ENCODE peak calls at places on chromosomes 6 and 20, in four cellular contexts. One of them, this sample, is unnamed.

GRCh38 chr6:169950558-169950957 is 199.1 kb downstream of the ERMARD start:
- DNase-seq in GM12878: no peak
- DNase-seq in K562: no peak
- DNase-seq in HepG2: no peak
- DNase-seq in this sample: no peak

GRCh38 chr6:149334682-149335160 is 17.2 kb downstream of the TAB2 start:
- DNase-seq in HepG2: no peak
- DNase-seq in GM12878: no peak
- DNase-seq in K562: no peak
- DNase-seq in this sample: peak

GRCh38 chr6:19415605-19416326 is 421.4 kb upstream of the ID4 start:
- DNase-seq in GM12878: no peak
- DNase-seq in HepG2: no peak
- DNase-seq in K562: no peak
- DNase-seq in this sample: no peak

GRCh38 chr6:33144373-33144772 is 47.9 kb downstream of the COL11A2 start:
- DNase-seq in GM12878: no peak
- DNase-seq in HepG2: no peak
- DNase-seq in K562: no peak
- DNase-seq in this sample: no peak

GRCh38 chr6:69732045-69732444 is 64.8 kb downstream of the LMBRD1 start:
- DNase-seq in HepG2: no peak
- DNase-seq in GM12878: no peak
- DNase-seq in K562: no peak
- DNase-seq in this sample: no peak

GRCh38 chr6:79868098-79868722 is 79.1 kb downstream of the ELOVL4 start:
- DNase-seq in K562: peak
- DNase-seq in GM12878: peak
- DNase-seq in HepG2: peak
- DNase-seq in this sample: peak

GRCh38 chr20:4068708-4069107 is 53.4 kb upstream of the RNF24 start:
- DNase-seq in HepG2: no peak
- DNase-seq in GM12878: no peak
- DNase-seq in K562: peak
- DNase-seq in this sample: no peak

GRCh38 chr6:169848946-169849345 is 97.5 kb downstream of the ERMARD start:
- DNase-seq in HepG2: no peak
- DNase-seq in GM12878: no peak
- DNase-seq in K562: no peak
- DNase-seq in this sample: no peak

GRCh38 chr6:95232477-95232876 is 344.9 kb upstream of the MANEA start:
- DNase-seq in K562: no peak
- DNase-seq in HepG2: no peak
- DNase-seq in GM12878: no peak
- DNase-seq in this sample: no peak

GRCh38 chr6:41059569-41059968 is 6.6 kb downstream of the APOBEC2 start:
- DNase-seq in GM12878: no peak
- DNase-seq in K562: no peak
- DNase-seq in HepG2: no peak
- DNase-seq in this sample: no peak

GRCh38 chr20:49446808-49447207 is 35.7 kb downstream of the KCNB1 start:
- DNase-seq in GM12878: no peak
- DNase-seq in K562: no peak
- DNase-seq in HepG2: no peak
- DNase-seq in this sample: peak

GRCh38 chr6:30447237-30447636 is 42.1 kb upstream of the HLA-E start:
- DNase-seq in HepG2: peak
- DNase-seq in GM12878: no peak
- DNase-seq in K562: no peak
- DNase-seq in this sample: peak

GRCh38 chr6:87918461-87918941 is 129.1 kb upstream of the SPACA1 start:
- DNase-seq in K562: no peak
- DNase-seq in GM12878: no peak
- DNase-seq in HepG2: no peak
- DNase-seq in this sample: peak

GRCh38 chr6:40395066-40395697 is 192.0 kb downstream of the LRFN2 start:
- DNase-seq in K562: no peak
- DNase-seq in HepG2: no peak
- DNase-seq in GM12878: no peak
- DNase-seq in this sample: no peak

GRCh38 chr6:55281215-55281614 is 46.1 kb upstream of the GFRAL start:
- DNase-seq in K562: no peak
- DNase-seq in GM12878: no peak
- DNase-seq in HepG2: no peak
- DNase-seq in this sample: no peak

GRCh38 chr6:55277628-55278003 is 49.7 kb upstream of the GFRAL start:
- DNase-seq in HepG2: no peak
- DNase-seq in GM12878: no peak
- DNase-seq in K562: no peak
- DNase-seq in this sample: peak

GRCh38 chr6:55282145-55282544 is 45.1 kb upstream of the GFRAL start:
- DNase-seq in HepG2: no peak
- DNase-seq in GM12878: no peak
- DNase-seq in K562: no peak
- DNase-seq in this sample: peak

DNA sequence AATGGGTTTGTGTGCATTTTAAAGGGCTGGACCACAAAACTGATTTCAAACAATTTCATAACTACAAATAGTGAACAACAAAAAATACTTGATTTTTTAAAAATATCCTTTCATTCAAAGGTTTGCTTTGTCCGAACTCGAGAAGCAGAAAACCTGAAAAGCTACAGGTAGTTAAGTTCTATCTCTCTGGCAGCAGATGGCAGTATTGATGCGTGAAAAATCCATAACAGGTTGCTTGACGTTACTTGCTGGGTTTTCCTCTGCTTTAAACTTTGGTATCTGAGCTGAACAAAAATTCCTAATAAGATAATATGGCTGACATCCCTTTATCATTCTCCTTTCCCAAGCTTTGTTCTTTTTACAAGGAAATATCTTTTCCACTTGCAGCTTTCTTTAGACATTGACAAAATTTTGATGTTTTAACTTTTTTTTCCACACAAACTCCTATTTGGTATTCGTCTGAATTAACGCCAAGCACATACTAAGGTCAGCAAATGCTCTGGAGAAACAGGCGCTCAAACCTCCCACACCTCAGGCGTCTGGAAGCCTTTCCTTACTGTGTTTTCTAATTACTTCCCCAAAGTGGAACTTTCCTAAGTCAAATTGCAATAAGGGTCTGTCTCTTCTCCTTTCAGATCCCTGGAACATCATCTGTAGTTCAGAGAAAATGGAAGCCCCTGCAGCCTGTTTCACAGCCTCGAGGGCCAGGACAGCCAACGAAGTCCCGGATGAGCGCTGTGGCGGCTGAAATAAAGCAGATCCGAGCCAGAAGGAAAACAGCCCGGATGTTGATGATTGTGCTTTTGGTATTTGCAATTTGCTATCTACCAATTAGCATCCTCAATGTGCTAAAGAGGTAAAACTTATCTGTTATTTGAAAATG is 50.3 kb upstream of the GFRAL start:
- DNase-seq in K562: peak
- DNase-seq in HepG2: peak
- DNase-seq in GM12878: no peak
- DNase-seq in this sample: peak
- TF ChIP-seq CTCF in K562: no peak
- TF ChIP-seq CTCF in HepG2: peak
- TF ChIP-seq CTCF in GM12878: peak
- TF ChIP-seq CTCF in this sample: peak

GRCh38 chr6:142886431-142887170 is 58.4 kb downstream of the HIVEP2 start:
- DNase-seq in HepG2: peak
- DNase-seq in K562: no peak
- DNase-seq in GM12878: peak
- DNase-seq in this sample: peak
- TF ChIP-seq CREB1 in HepG2: no peak
- TF ChIP-seq CREB1 in K562: no peak
- TF ChIP-seq CREB1 in GM12878: peak
- TF ChIP-seq CREB1 in this sample: no peak

GRCh38 chr6:99822741-99823512 is 171.1 kb downstream of the MCHR2 start:
- DNase-seq in GM12878: no peak
- DNase-seq in HepG2: peak
- DNase-seq in K562: peak
- DNase-seq in this sample: peak
- TF ChIP-seq REST in GM12878: no peak
- TF ChIP-seq REST in HepG2: no peak
- TF ChIP-seq REST in K562: no peak
- TF ChIP-seq REST in this sample: no peak

DNA sequence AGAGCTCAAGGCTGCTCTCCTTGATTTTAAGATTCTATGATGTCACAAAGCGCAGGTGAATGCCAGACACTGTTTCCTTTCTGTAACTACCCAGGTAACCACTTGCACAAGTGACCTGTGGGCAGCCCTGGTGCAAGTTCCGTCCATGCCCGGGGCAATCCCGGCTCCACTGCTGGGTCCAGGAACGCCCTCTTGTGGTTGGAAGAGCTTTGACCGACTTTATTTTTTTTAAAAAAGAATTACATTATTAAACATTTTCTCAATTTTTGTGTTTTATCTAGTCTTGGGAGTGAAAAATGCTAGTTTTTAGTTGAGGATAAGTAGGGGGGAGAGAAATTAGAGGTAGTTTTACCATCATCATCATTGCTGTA is 695.2 kb downstream of the QKI start:
- DNase-seq in K562: peak
- DNase-seq in HepG2: no peak
- DNase-seq in GM12878: no peak
- DNase-seq in this sample: peak
- TF ChIP-seq CTCF in K562: peak
- TF ChIP-seq CTCF in HepG2: peak
- TF ChIP-seq CTCF in GM12878: peak
- TF ChIP-seq CTCF in this sample: peak

GRCh38 chr6:131177996-131178395 is 42.7 kb downstream of the AKAP7 start:
- DNase-seq in HepG2: no peak
- DNase-seq in GM12878: no peak
- DNase-seq in K562: no peak
- DNase-seq in this sample: no peak

GRCh38 chr6:131183427-131184095 is 48.3 kb downstream of the AKAP7 start:
- DNase-seq in K562: no peak
- DNase-seq in HepG2: no peak
- DNase-seq in GM12878: no peak
- DNase-seq in this sample: peak

DNA sequence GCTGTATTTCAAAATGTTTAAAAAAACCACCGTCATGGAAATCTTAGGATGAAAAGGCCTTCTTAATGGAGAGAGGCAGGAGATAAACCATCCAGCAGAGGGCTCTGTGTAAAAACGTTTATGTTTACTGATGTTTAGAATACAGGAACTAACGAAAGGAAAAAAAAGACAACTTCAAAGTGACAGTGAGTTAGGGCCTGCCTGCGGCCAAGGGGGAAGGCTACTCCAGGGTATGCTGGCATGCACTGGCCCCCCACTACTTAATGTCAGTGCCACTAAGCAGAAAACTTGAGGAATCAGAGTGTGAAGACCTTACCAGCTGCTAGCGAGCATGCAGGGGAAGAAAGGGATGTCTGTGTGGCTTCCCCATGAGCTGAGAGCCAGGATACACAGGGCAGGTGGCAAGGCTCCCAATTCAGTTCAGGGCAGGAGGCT is 47.7 kb downstream of the AKAP7 start:
- DNase-seq in GM12878: no peak
- DNase-seq in K562: peak
- DNase-seq in HepG2: peak
- DNase-seq in this sample: peak
- TF ChIP-seq CREB1 in GM12878: no peak
- TF ChIP-seq CREB1 in K562: no peak
- TF ChIP-seq CREB1 in HepG2: no peak
- TF ChIP-seq CREB1 in this sample: no peak

GRCh38 chr20:59042796-59043621 is 423 bp upstream of the PRELID3B start:
- DNase-seq in GM12878: peak
- DNase-seq in K562: peak
- DNase-seq in HepG2: peak
- DNase-seq in this sample: peak

GRCh38 chr20:59043698-59044097 is 1.1 kb upstream of the PRELID3B start:
- DNase-seq in K562: no peak
- DNase-seq in HepG2: no peak
- DNase-seq in GM12878: no peak
- DNase-seq in this sample: no peak

GRCh38 chr20:59042151-59042795 is at the start of gene PRELID3B:
- DNase-seq in GM12878: no peak
- DNase-seq in HepG2: peak
- DNase-seq in K562: peak
- DNase-seq in this sample: peak

GRCh38 chr20:59039233-59039632 is 3.4 kb downstream of the PRELID3B start:
- DNase-seq in HepG2: no peak
- DNase-seq in K562: no peak
- DNase-seq in GM12878: no peak
- DNase-seq in this sample: no peak

DNA sequence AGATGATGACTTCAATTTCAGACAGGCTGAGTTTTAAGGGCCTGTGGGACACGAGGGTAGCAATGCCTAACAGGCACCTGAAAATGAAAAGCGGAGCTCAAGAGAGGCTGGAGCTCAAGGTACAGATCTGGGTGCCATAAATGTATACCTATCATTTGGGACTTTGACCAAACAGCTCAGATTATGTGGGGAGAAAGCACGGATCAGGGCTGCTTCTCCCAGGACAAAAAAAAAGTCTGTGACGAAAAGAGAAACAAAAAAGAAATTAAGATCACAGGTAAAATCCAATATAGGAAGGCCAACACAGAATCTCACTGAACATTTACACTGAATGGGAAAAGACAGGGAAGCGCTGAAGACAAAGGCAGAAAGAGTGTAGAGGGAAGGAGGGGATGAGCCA is 1.9 kb downstream of the PRELID3B start:
- DNase-seq in K562: no peak
- DNase-seq in HepG2: no peak
- DNase-seq in GM12878: no peak
- DNase-seq in this sample: no peak
- TF ChIP-seq REST in K562: no peak
- TF ChIP-seq REST in HepG2: no peak
- TF ChIP-seq REST in GM12878: no peak
- TF ChIP-seq REST in this sample: no peak

GRCh38 chr6:28218312-28219248 is 6.5 kb upstream of the ZSCAN9 start:
- DNase-seq in HepG2: peak
- DNase-seq in GM12878: no peak
- DNase-seq in K562: peak
- DNase-seq in this sample: peak
- TF ChIP-seq CTCF in HepG2: peak
- TF ChIP-seq CTCF in GM12878: no peak
- TF ChIP-seq CTCF in K562: peak
- TF ChIP-seq CTCF in this sample: peak